ENCODE peak calls at places on chromosomes 11 and 22, in seven cellular contexts. O, R, G, M, I, T and J are unnamed samples.

GRCh38 chr11:31810779-31811647 is at the start of gene PAX6:
- DNase-seq in R (peak), O (peak), I (no peak), G (peak), T (peak), M (no peak), J (peak)

GRCh38 chr22:24201681-24202590 is 20.6 kb downstream of the SUSD2 start:
- DNase-seq in G (no peak), O (no peak), M (no peak), T (no peak), R (peak), I (no peak), J (peak)

GRCh38 chr11:95925011-95925410 is 1.1 kb upstream of the MTMR2 start:
- DNase-seq in O (peak), I (no peak), T (no peak), G (no peak), R (peak), M (peak), J (peak)

GRCh38 chr11:22656128-22656527 is 10.3 kb upstream of the GAS2 start:
- DNase-seq in M (no peak), T (no peak), G (no peak), I (no peak), R (no peak), O (peak), J (no peak)

GRCh38 chr11:2990617-2991476 is 1.3 kb downstream of the NAP1L4 start:
- DNase-seq in O (peak), I (no peak), T (no peak), G (no peak), M (peak), R (no peak), J (peak)

GRCh38 chr11:94032066-94032465 is 10.9 kb downstream of the HEPHL1 start:
- DNase-seq in T (no peak), O (no peak), M (no peak), G (no peak), R (no peak), I (no peak), J (no peak)

GRCh38 chr11:126410649-126411048 is 55.2 kb downstream of the ST3GAL4 start:
- DNase-seq in R (peak), M (no peak), O (no peak), G (no peak), I (no peak), T (no peak), J (no peak)

GRCh38 chr11:72519220-72519881 is 85.0 kb upstream of the CLPB start:
- DNase-seq in T (no peak), O (no peak), M (peak), R (peak), G (no peak), I (no peak), J (no peak)

GRCh38 chr11:36153581-36153980 is 135.6 kb downstream of the COMMD9 start:
- DNase-seq in G (no peak), M (no peak), T (no peak), I (no peak), R (peak), O (peak), J (no peak)

GRCh38 chr11:16299884-16300778 is 56.2 kb downstream of the SOX6 start:
- DNase-seq in M (peak), T (no peak), G (no peak), I (no peak), R (no peak), O (no peak), J (no peak)

GRCh38 chr11:128830836-128831780 is 36.0 kb downstream of the KCNJ1 start:
- DNase-seq in T (peak), I (peak), G (peak), M (peak), R (peak), O (peak), J (peak)

GRCh38 chr22:32920032-32920628 is 118.6 kb downstream of the TIMP3 start:
- DNase-seq in T (no peak), R (peak), O (no peak), I (no peak), G (no peak), M (peak), J (no peak)

GRCh38 chr22:20807315-20807752 is 33.4 kb downstream of the SERPIND1 start:
- DNase-seq in G (no peak), O (peak), R (peak), I (no peak), T (no peak), M (peak), J (peak)

GRCh38 chr11:100632970-100633452 is 54.1 kb upstream of the ARHGAP42 start:
- DNase-seq in O (no peak), R (peak), T (no peak), I (no peak), M (peak), G (no peak), J (no peak)

GRCh38 chr11:112965601-112966125 is 4.4 kb downstream of the NCAM1 start:
- DNase-seq in G (no peak), O (no peak), T (no peak), I (no peak), R (no peak), M (no peak), J (no peak)

GRCh38 chr11:3802016-3802790 is 4.8 kb upstream of the NUP98 start:
- DNase-seq in I (no peak), M (peak), R (peak), G (no peak), T (no peak), O (no peak), J (no peak)

GRCh38 chr11:68436985-68437926 is 23.3 kb upstream of the PPP6R3 start:
- DNase-seq in O (peak), G (no peak), T (no peak), I (no peak), M (peak), R (peak), J (peak)

GRCh38 chr11:14500181-14500651 is 605 bp upstream of the COPB1 start:
- DNase-seq in G (no peak), I (no peak), M (peak), T (peak), R (peak), O (peak), J (no peak)

GRCh38 chr22:49573109-49573765 is 254.4 kb downstream of the BRD1 start:
- DNase-seq in M (no peak), G (peak), T (no peak), I (no peak), O (no peak), R (no peak), J (no peak)

GRCh38 chr22:24973867-24974266 is 21.4 kb downstream of the KIAA1671 start:
- DNase-seq in T (no peak), O (no peak), R (no peak), M (no peak), G (no peak), I (no peak), J (no peak)

GRCh38 chr11:95084509-95084908 is 5.1 kb upstream of the ENDOD1 start:
- DNase-seq in M (no peak), T (no peak), G (no peak), O (peak), R (peak), I (no peak), J (no peak)

GRCh38 chr11:44726278-44727113 is at the start of gene TSPAN18:
- DNase-seq in I (peak), G (peak), O (peak), R (no peak), T (peak), M (no peak), J (no peak)

GRCh38 chr11:45215098-45215497 is 68.7 kb downstream of the PRDM11 start:
- DNase-seq in R (no peak), M (no peak), G (no peak), T (no peak), I (no peak), O (no peak), J (no peak)

GRCh38 chr11:132976115-132976514 is 556.2 kb downstream of the OPCML start:
- DNase-seq in R (no peak), O (no peak), I (no peak), T (no peak), G (no peak), M (no peak), J (no peak)

GRCh38 chr11:132980721-132981120 is 551.6 kb downstream of the OPCML start:
- DNase-seq in M (no peak), T (no peak), I (no peak), R (no peak), G (no peak), O (no peak), J (no peak)

GRCh38 chr11:132981146-132981956 is 551.0 kb downstream of the OPCML start:
- DNase-seq in T (no peak), M (no peak), O (peak), R (no peak), I (no peak), G (no peak), J (no peak)

GRCh38 chr11:132977241-132977640 is 555.1 kb downstream of the OPCML start:
- DNase-seq in M (no peak), I (no peak), R (no peak), G (no peak), O (no peak), T (no peak), J (no peak)

GRCh38 chr11:132977746-132978145 is 554.6 kb downstream of the OPCML start:
- DNase-seq in O (no peak), R (no peak), M (no peak), I (no peak), G (no peak), T (no peak), J (no peak)
- H2BK5ac ChIP-seq in O (no peak), R (no peak), M (no peak), I (no peak), G (no peak), T (no peak), J (no peak)

GRCh38 chr22:42922374-42923177 is 65.5 kb upstream of the ARFGAP3 start:
- DNase-seq in M (no peak), I (no peak), G (no peak), R (no peak), T (no peak), O (no peak), J (no peak)
- H2BK5ac ChIP-seq in M (no peak), I (no peak), G (no peak), R (peak), T (no peak), O (no peak), J (no peak)

DNA sequence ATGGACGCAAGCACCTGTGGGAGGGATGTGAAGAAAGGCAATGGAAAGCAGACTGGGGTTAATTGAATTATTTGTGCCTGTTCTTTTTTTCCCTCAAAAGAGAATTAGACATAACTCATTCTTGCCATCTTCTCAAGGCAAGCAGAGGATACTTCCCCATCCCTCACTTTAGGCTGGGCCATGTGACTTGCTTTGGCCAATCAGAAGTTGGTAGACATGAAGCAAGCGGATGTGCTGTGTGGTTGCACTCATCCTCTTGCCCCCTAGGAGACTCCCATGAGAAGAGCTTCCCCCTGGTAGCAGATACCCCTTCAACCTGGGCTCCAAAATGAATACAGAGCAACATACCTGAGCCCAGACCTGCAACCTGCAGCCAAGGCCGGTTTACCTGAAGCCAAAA is 124.4 kb upstream of the ZC3H12C start:
- DNase-seq in O (no peak), R (no peak), T (no peak), I (no peak), M (no peak), G (no peak), J (no peak)
- H2BK5ac ChIP-seq in O (no peak), R (no peak), T (no peak), I (no peak), M (no peak), G (no peak), J (no peak)

GRCh38 chr11:115226556-115226955 is 277.7 kb downstream of the CADM1 start:
- DNase-seq in G (peak), O (peak), T (peak), I (peak), R (peak), M (peak), J (peak)
- H2BK5ac ChIP-seq in G (no peak), O (no peak), T (no peak), I (no peak), R (peak), M (no peak), J (no peak)

GRCh38 chr11:134372536-134372935 is 39.5 kb downstream of the B3GAT1 start:
- DNase-seq in M (no peak), T (no peak), O (no peak), R (no peak), G (no peak), I (no peak), J (no peak)

GRCh38 chr11:134371436-134372185 is 39.8 kb downstream of the GLB1L2 start:
- DNase-seq in R (no peak), O (no peak), G (no peak), I (no peak), T (no peak), M (no peak), J (no peak)

GRCh38 chr11:134367781-134368180 is 36.0 kb downstream of the GLB1L2 start:
- DNase-seq in I (no peak), T (no peak), O (no peak), M (no peak), R (no peak), G (no peak), J (no peak)

GRCh38 chr11:134370526-134371435 is 39.0 kb downstream of the GLB1L2 start:
- DNase-seq in M (no peak), I (no peak), O (no peak), R (no peak), T (no peak), G (no peak), J (no peak)

DNA sequence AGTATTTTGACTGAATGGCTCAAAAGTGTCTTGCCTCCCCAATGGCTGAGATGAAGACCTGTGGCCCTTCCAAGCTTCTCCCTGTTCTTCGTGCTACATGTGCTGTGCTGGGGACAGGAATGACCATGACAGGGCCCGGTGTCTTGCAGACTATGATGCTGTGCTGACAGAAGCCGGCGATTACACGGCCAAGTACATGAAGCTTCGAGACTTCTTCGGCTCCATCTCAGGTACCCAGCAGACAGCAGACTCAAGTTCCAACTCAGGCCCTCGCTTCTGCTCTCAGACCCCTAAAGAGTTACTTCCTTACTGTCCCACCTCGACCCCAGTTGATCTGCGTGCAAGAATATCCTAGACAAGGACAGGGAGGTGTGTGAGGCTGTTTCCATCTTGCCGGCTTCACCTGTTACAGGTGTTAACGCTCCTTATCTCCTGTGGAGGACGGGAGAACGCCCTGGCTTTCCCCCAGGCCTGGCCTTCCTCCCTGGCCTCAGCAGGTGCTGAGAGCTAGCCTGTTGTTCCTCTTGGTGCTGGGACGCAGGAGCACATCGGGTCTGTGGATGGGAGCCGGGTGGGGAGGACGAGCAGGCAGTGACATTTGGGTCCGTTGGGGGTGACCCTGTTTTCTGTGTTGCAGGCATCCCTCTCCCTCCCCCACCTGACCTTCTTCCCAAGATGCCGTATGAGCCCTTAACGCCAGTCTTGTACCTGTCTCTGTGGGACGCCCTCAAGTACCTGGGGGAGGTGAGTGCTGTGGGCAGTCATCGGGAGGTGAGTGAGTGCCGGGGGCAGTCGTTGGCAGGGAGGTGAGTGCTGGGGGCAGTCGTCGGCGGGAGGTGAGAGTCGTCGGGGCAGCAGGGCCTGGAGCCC is 38.1 kb downstream of the GLB1L2 start:
- DNase-seq in R (no peak), M (no peak), O (no peak), G (no peak), I (no peak), T (no peak), J (no peak)
- H2BK5ac ChIP-seq in R (no peak), M (no peak), O (no peak), G (no peak), I (peak), T (no peak), J (no peak)

DNA sequence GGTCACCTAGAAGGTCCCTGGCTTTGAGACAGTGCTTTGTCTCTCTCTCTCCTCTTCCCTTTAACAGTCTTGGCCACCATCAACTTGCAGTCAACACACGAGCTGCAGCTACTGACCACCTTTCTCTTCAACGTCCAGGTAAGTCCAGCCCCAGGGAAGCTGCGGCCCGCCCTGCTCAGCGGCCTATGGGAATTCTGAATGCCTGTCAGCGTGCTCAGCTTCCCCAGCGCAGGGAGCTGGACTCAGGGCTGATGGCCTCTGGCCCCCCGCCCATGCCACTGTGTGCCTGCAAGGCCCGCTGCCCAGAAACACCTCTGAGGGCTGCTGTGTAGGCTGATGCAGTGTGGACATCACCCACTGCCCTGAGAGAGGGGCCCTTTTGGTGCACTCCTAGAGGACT is 32.5 kb downstream of the GLB1L2 start:
- DNase-seq in R (no peak), I (no peak), M (no peak), G (no peak), T (no peak), O (no peak), J (no peak)
- H2BK5ac ChIP-seq in R (no peak), I (no peak), M (no peak), G (no peak), T (no peak), O (no peak), J (no peak)

DNA sequence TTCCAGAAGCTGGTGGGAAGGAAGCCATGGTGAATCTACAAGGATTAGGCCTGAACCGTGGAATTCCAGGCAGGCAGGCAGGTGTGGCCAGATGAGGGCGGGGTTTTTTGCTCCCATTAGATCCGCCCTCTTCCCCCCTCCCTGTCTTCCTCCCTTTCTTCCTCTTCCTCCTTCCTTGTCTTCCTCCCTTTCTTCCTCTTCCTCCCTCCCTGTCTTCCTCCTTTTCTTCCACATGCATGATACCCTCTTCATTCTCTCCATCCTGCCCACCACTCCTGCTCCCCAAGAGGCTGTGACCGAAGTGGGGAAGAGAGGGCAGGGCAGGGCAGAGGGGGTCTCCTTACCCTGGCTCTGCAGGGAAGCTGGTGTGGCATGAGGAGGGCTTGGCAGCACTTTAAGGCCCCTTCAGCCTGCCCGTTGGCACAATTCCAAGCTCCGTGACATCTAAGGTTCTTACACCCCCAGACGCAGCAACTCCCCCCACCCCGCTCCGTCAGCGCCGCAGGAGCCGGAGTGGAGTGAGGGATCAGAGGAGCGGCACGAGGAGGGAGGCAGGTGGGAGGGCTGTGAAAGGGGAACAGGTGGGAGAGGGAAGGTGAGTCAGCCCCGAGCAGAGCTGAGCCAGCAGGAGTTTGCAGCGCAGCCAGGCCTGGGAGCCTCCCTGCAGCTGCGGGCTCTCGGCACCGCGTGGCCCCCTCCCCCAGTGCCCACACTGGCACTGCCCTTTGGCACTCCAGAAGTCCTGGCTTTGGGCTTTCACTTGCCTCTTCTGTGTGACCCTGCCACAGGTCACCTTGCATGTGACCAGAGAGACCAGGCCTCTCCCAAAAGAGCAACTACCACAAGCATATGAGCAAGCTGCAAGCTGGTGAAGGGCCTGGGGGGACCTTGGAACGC is 32.1 kb downstream of the KCNJ4 start:
- DNase-seq in T (no peak), R (no peak), I (no peak), O (peak), M (no peak), G (peak), J (no peak)
- H2BK5ac ChIP-seq in T (no peak), R (no peak), I (peak), O (no peak), M (no peak), G (no peak), J (no peak)

GRCh38 chr11:86275493-86276370 is 26.3 kb upstream of the HIKESHI start:
- DNase-seq in I (no peak), M (no peak), G (no peak), T (no peak), R (no peak), O (no peak), J (no peak)
- H2BK5ac ChIP-seq in I (no peak), M (no peak), G (no peak), T (no peak), R (no peak), O (no peak), J (no peak)

GRCh38 chr11:10474551-10474950 is 19.5 kb downstream of the AMPD3 start:
- DNase-seq in I (no peak), M (no peak), T (no peak), R (no peak), G (no peak), O (no peak), J (peak)
- H2BK5ac ChIP-seq in I (no peak), M (no peak), T (no peak), R (no peak), G (no peak), O (no peak), J (no peak)